ENCODE peak calls at places on chromosomes 6 and 20, in seven cellular contexts. K, R, D, Q, J, C and A are unnamed samples.

GRCh38 chr6:11938285-11938890 is 73.7 kb upstream of the HIVEP1 start:
- DNase-seq in D (no peak), R (no peak), C (no peak), K (no peak), J (peak), Q (no peak), A (peak)

GRCh38 chr20:57440678-57441509 is 49.7 kb downstream of the RBM38 start:
- DNase-seq in Q (no peak), R (peak), K (no peak), D (no peak), J (no peak), C (no peak), A (peak)

GRCh38 chr6:14046476-14047068 is 71.0 kb upstream of the CD83 start:
- DNase-seq in D (peak), C (peak), R (peak), Q (peak), K (no peak), J (peak), A (peak)

GRCh38 chr6:166512567-166512966 is 73.9 kb downstream of the RAMACL start:
- DNase-seq in K (peak), Q (no peak), D (no peak), R (no peak), J (no peak), C (no peak), A (no peak)

GRCh38 chr20:571754-572331 is 28.3 kb upstream of the CSNK2A1 start:
- DNase-seq in D (no peak), Q (peak), K (no peak), R (peak), J (no peak), C (no peak), A (peak)

GRCh38 chr6:69791065-69791471 is 5.7 kb downstream of the LMBRD1 start:
- DNase-seq in C (no peak), D (no peak), K (no peak), R (peak), J (peak), Q (no peak), A (no peak)

GRCh38 chr6:170423030-170423429 is 116.5 kb downstream of the FAM120B start:
- DNase-seq in K (no peak), Q (no peak), R (no peak), C (no peak), J (no peak), D (no peak), A (no peak)

GRCh38 chr6:14001329-14002012 is 76.7 kb downstream of the RNF182 start:
- DNase-seq in Q (peak), R (peak), C (no peak), D (no peak), K (no peak), J (no peak), A (no peak)

GRCh38 chr20:2150660-2151059 is 49.0 kb downstream of the STK35 start:
- DNase-seq in C (no peak), R (no peak), D (no peak), K (no peak), Q (no peak), J (no peak), A (no peak)

GRCh38 chr6:11194399-11195274 is 37.8 kb downstream of the NEDD9 start:
- DNase-seq in D (no peak), J (no peak), Q (no peak), C (no peak), R (peak), K (no peak), A (no peak)

GRCh38 chr6:26543953-26544352 is 5.8 kb downstream of the HMGN4 start:
- DNase-seq in Q (no peak), J (no peak), C (no peak), R (peak), K (no peak), D (no peak), A (no peak)

GRCh38 chr6:90860822-90861601 is 274.1 kb upstream of the MAP3K7 start:
- DNase-seq in R (no peak), Q (no peak), K (no peak), C (peak), D (no peak), J (peak), A (no peak)

GRCh38 chr6:66930559-66931290 is 1223.7 kb upstream of the EYS start:
- DNase-seq in R (peak), C (no peak), J (no peak), Q (no peak), K (no peak), D (no peak), A (no peak)

GRCh38 chr6:75750925-75751324 is 1.9 kb downstream of the MYO6 start:
- DNase-seq in C (no peak), D (no peak), R (no peak), J (no peak), K (no peak), Q (no peak), A (no peak)

GRCh38 chr6:88855521-88856152 is 107.8 kb downstream of the RNGTT start:
- DNase-seq in J (peak), R (peak), C (no peak), Q (no peak), K (no peak), D (no peak), A (no peak)

GRCh38 chr6:163986313-163986712 is 571.8 kb downstream of the QKI start:
- DNase-seq in D (no peak), Q (no peak), C (no peak), K (no peak), J (no peak), R (peak), A (no peak)

GRCh38 chr20:63602321-63602720 is 24.6 kb downstream of the GMEB2 start:
- DNase-seq in R (no peak), D (no peak), Q (no peak), K (no peak), C (no peak), J (no peak), A (no peak)

GRCh38 chr6:144343736-144344428 is 58.7 kb downstream of the UTRN start:
- DNase-seq in D (no peak), C (no peak), K (no peak), Q (no peak), R (no peak), J (no peak), A (peak)

GRCh38 chr20:24633521-24633920 is 164.1 kb downstream of the SYNDIG1 start:
- DNase-seq in D (no peak), C (no peak), Q (no peak), J (no peak), K (no peak), R (no peak), A (no peak)

GRCh38 chr6:136550045-136550329 is 235 bp downstream of the MAP7 start:
- DNase-seq in D (no peak), Q (no peak), J (no peak), R (no peak), C (peak), K (no peak), A (no peak)

GRCh38 chr6:148044261-148044731 is 298.3 kb upstream of the SASH1 start:
- DNase-seq in Q (no peak), J (no peak), D (no peak), C (no peak), K (no peak), R (no peak), A (no peak)

GRCh38 chr20:13284830-13285229 is 63.8 kb downstream of the ISM1 start:
- DNase-seq in D (no peak), C (no peak), R (no peak), J (no peak), K (no peak), Q (no peak), A (no peak)